ENCODE peak calls at places on chromosome 22, in four cellular contexts. T is activated CD4-positive, alpha-beta T cell treated with anti-CD3 and anti-CD28 coated beads, Interleukin-2, amount 50 U/mL, for 48 hours; S is stomach; D is EL. I is an unnamed sample.

GRCh38 chr22:50694099-50694498 is 21.5 kb downstream of the SHANK3 start:
- DNase-seq in D (no peak), T (no peak), S (no peak), I (no peak)

GRCh38 chr22:36589856-36590255 is 60.9 kb upstream of the EIF3D start:
- DNase-seq in S (no peak), T (no peak), D (no peak), I (no peak)

GRCh38 chr22:22148905-22149304 is 95.7 kb upstream of the VPREB1 start:
- DNase-seq in S (no peak), D (no peak), T (no peak), I (no peak)

GRCh38 chr22:50104149-50104548 is 14.3 kb downstream of the MOV10L1 start:
- DNase-seq in T (no peak), D (no peak), S (no peak), I (no peak)

GRCh38 chr22:37735054-37735453 is 38.2 kb downstream of the TRIOBP start:
- DNase-seq in T (no peak), S (peak), D (no peak), I (peak)

GRCh38 chr22:21628386-21629261 is 1.2 kb downstream of the YDJC start:
- DNase-seq in S (no peak), D (no peak), T (no peak), I (no peak)

GRCh38 chr22:42994917-42995562 is 19.9 kb downstream of the PACSIN2 start:
- DNase-seq in T (no peak), S (peak), D (peak), I (peak)

GRCh38 chr22:29879738-29880137 is 3.2 kb upstream of the MTMR3 start:
- DNase-seq in D (peak), S (no peak), T (no peak), I (no peak)

GRCh38 chr22:29751139-29751538 is 15.7 kb downstream of the ZMAT5 start:
- DNase-seq in D (no peak), T (peak), S (no peak), I (no peak)